ENCODE peak calls at places on chromosomes 2 and 18, in five cellular contexts. K is fibroblast of the aortic adventitia, Y is endothelial cell, N is AG04450, X is GM13976. G is an unnamed sample.

GRCh38 chr2:204706939-204707338 is 161.7 kb downstream of the PARD3B start:
- DNase-seq in X (no peak), K (no peak), N (no peak), Y (no peak), G (no peak)

GRCh38 chr2:86426271-86426670 is 14.9 kb upstream of the KDM3A start:
- DNase-seq in X (no peak), N (no peak), K (no peak), Y (no peak), G (no peak)

GRCh38 chr2:181371782-181372292 is 85.3 kb upstream of the ITGA4 start:
- DNase-seq in K (peak; percentile 89), X (no peak), Y (no peak), N (no peak), G (no peak)

GRCh38 chr2:47819834-47820233 is 36.9 kb downstream of the MSH6 start:
- DNase-seq in Y (no peak), X (no peak), N (no peak), K (no peak), G (no peak)

GRCh38 chr2:172094319-172095145 is 8.2 kb downstream of the DLX2 start:
- DNase-seq in X (peak; percentile 63), Y (no peak), N (no peak), K (peak; percentile 41), G (peak; percentile 71)

GRCh38 chr2:109466674-109467575 is 146.8 kb downstream of the SEPTIN10 start:
- DNase-seq in N (no peak), Y (no peak), X (no peak), K (peak; percentile 34), G (no peak)

GRCh38 chr18:38368246-38368645 is 802.6 kb upstream of the CELF4 start:
- DNase-seq in Y (no peak), K (no peak), X (no peak), N (no peak), G (no peak)

GRCh38 chr18:58268849-58269248 is 224.8 kb downstream of the NEDD4L start:
- DNase-seq in K (peak; percentile 68), Y (no peak), X (no peak), N (no peak), G (no peak)

GRCh38 chr2:70645733-70646420 is 92.3 kb upstream of the TGFA start:
- DNase-seq in N (no peak), K (no peak), X (no peak), Y (peak; percentile 17), G (no peak)

GRCh38 chr2:63555299-63555698 is 33.0 kb downstream of the WDPCP start:
- DNase-seq in X (no peak), K (no peak), Y (no peak), N (no peak), G (no peak)

GRCh38 chr2:166773268-166773949 is 114.9 kb upstream of the XIRP2 start:
- DNase-seq in K (no peak), N (no peak), Y (no peak), X (no peak), G (no peak)

GRCh38 chr2:63226297-63226696 is 175.7 kb downstream of the OTX1 start:
- DNase-seq in K (no peak), N (no peak), Y (no peak), X (no peak), G (no peak)

GRCh38 chr2:54708584-54709340 is 14.7 kb upstream of the EML6 start:
- DNase-seq in N (no peak), Y (peak; percentile 45), K (no peak), X (peak; percentile 27), G (no peak)

GRCh38 chr2:226981731-226982373 is 146.0 kb downstream of the RHBDD1 start:
- DNase-seq in Y (no peak), X (no peak), K (peak; percentile 43), N (no peak), G (no peak)

GRCh38 chr2:202185816-202186221 is 52.6 kb downstream of the SUMO1 start:
- DNase-seq in Y (no peak), N (no peak), K (peak; percentile 27), X (no peak), G (no peak)

GRCh38 chr2:183996825-183997823 is 601.2 kb upstream of the ZNF804A start:
- DNase-seq in Y (no peak), K (no peak), X (no peak), N (no peak), G (no peak)

GRCh38 chr18:61892683-61893303 is at the start of gene RNF152:
- DNase-seq in X (peak; percentile 37), K (peak; percentile 27), N (no peak), Y (peak; percentile 41), G (no peak)

GRCh38 chr2:215755651-215756350 is 257.6 kb downstream of the MREG start:
- DNase-seq in Y (no peak), K (no peak), X (no peak), N (no peak), G (no peak)

GRCh38 chr2:32436150-32436549 is 79.3 kb downstream of the BIRC6 start:
- DNase-seq in Y (no peak), N (no peak), K (no peak), X (no peak), G (no peak)

GRCh38 chr2:3605013-3605961 is 10.4 kb downstream of the COLEC11 start:
- DNase-seq in X (peak; percentile 80), K (peak; percentile 55), Y (no peak), N (no peak), G (peak; percentile 55)

GRCh38 chr18:54616220-54616848 is 25.3 kb downstream of the DYNAP start:
- DNase-seq in X (peak; percentile 5), K (no peak), Y (no peak), N (no peak), G (peak; percentile 5)

GRCh38 chr2:134663451-134663850 is 55.3 kb downstream of the TMEM163 start:
- DNase-seq in Y (no peak), K (no peak), N (no peak), X (no peak), G (no peak)

GRCh38 chr2:23602113-23602512 is 217.1 kb downstream of the KLHL29 start:
- DNase-seq in X (no peak), Y (no peak), N (peak; percentile 51), K (peak; percentile 36), G (no peak)

GRCh38 chr2:96885432-96886137 is 15.7 kb upstream of the SEMA4C start:
- DNase-seq in Y (no peak), X (no peak), K (no peak), N (no peak), G (no peak)

GRCh38 chr2:134261398-134262131 is 7.7 kb downstream of the MGAT5 start:
- DNase-seq in X (no peak), N (no peak), K (peak; percentile 82), Y (no peak), G (peak; percentile 23)

GRCh38 chr2:128385365-128385764 is 66.7 kb upstream of the HS6ST1 start:
- DNase-seq in X (no peak), K (no peak), N (no peak), Y (no peak), G (no peak)

GRCh38 chr2:184162426-184162825 is 435.9 kb upstream of the ZNF804A start:
- DNase-seq in X (no peak), N (no peak), K (no peak), Y (no peak), G (no peak)

GRCh38 chr18:11179959-11180519 is 30.7 kb upstream of the PIEZO2 start:
- DNase-seq in K (no peak), Y (no peak), N (no peak), X (no peak), G (no peak)

DNA sequence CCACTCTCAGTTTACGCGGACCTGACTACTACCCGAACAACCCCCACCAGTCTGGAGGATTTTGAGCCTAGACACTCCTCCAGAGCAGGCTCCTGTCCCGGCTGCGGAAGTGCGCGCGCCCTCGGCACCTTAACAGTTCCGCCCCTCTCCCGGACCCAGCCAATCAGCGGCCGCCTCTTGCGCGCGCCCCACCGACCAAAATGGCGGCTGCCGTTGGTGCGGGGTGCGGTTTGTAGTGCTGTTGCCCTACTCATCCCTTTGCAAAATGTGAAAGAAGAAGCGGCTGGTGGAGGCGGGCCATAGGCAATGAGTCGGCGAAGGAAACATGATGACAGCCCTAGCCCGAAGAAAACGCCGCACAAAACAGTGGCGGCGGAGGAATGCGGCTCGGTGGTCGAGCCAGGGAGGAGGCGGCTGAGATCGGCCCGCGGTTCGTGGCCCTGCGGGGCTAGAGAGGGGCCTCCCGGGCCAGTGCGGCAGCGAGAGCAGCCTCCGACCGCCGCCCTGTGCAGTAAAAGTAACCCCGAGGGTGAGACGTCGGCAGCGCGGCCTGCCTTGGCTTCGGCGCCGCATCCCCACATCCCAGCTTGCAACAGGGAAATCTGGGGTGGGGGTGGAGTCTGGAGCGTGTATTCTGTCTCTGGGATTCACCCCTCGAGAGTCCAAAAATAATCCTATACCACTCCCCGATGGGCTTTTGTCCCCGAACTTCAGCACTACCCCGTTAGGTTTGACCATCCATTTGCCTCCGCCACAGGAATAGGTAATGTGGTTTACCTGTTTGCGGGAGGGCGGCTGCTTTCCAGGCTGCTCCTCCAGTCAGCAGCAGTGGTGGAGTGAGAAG is at the start of gene ETAA1:
- DNase-seq in N (peak; percentile 75), X (peak; percentile 96), Y (peak; percentile 93), K (peak; percentile 87), G (peak; percentile 94)
- TF ChIP-seq CTCF in N (no peak), X (no peak), Y (no peak), K (no peak), G (no peak)

DNA sequence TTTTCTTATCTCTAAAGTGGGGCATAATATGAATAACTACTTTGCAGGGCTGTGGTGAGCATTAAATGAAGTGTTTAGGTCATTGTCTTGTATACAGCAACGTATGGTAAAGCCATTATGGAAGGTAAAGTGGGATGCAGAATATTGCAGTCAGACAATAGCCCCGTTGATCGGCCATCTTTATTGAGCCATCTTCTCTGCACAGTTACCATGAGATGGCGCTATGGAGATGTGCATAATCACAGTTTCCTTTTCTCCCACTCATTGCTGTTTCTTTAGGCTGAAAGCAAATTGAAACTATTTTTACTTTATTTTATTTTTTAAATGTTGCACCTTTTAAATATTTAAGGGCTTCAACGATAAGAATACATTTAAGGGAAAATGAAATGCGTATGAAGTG is 108.9 kb downstream of the THSD7B start:
- DNase-seq in X (no peak), K (peak; percentile 0), N (no peak), Y (peak; percentile 24), G (peak; percentile 9)
- TF ChIP-seq CTCF in X (no peak), K (no peak), N (no peak), Y (peak; percentile 63), G (peak; percentile 36)

DNA sequence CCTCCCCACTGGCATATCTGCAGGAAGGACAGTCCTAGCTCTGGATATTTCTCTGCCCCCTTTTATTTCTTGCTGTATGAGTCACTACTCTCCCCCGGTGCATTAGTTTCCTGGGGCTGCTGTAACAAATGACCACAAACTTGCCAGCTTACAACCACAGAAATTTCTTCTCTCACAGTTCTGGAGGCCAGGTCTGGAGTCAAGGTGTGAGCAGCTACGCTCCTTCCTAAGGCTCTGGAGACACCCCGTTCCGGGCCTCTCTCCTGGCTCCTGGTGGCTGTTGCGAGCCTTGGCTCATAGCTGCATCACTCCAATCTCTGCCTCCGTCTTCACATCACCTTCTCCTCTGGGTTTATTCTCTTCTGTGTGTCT is 34.1 kb downstream of the PTPRM start:
- DNase-seq in Y (no peak), K (no peak), X (no peak), N (no peak), G (no peak)
- TF ChIP-seq CTCF in Y (no peak), K (no peak), X (no peak), N (peak; percentile 8), G (no peak)

DNA sequence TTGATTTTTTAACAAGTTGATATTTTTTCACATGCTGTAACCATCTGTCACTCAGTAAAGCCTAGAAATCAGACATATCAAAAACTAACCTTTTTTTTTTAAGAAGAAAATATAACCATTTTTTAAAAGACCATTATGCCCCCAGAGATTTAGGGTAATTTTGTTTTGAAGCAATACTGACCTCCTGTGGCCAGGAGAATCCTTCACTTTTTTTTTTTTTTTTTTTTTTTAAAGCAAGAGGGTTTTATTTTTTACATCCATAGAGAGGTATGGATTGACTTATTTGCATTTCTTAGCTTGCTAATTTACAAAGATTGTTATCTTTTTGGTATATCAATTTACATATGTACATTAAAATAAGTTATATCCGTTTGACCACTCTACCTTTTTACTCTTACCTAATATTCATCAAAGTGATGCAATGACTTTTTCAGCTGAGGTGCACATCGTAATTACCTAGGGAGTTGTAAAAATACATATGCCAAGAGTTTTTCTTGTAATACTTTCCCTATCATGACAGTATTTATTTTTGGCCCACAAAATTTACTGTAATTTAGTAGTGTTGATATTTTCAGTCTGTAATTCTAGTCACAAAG is 161.9 kb downstream of the SOCS6 start:
- DNase-seq in N (no peak), Y (no peak), X (no peak), K (peak; percentile 56), G (no peak)
- TF ChIP-seq CTCF in N (peak; percentile 66), Y (peak; percentile 56), X (peak; percentile 16), K (peak; percentile 56), G (peak; percentile 29)